ENCODE peak calls at places on chromosomes 4 and X, in eight cellular contexts. O, I, F, V, M, A, Y and E are unnamed samples. For H3K9me3, the result is how much of the 10 kb centered on the place peaks cover.

GRCh38 chr4:183504064-183504929 is 561 bp upstream of the ING2 start:
- DNase-seq in F (peak), I (no peak), A (peak), Y (peak), O (peak), V (peak), M (peak), E (peak)

GRCh38 chr4:59180969-59181368 is 2019.2 kb upstream of the ADGRL3 start:
- DNase-seq in I (no peak), Y (no peak), M (no peak), F (no peak), O (no peak), A (no peak), V (no peak), E (no peak)

GRCh38 chr4:147108409-147108808 is 162.7 kb upstream of the TTC29 start:
- DNase-seq in V (no peak), F (no peak), A (no peak), I (no peak), M (no peak), O (no peak), Y (no peak), E (no peak)

GRCh38 chr4:48766393-48766792 is 13.7 kb downstream of the FRYL start:
- DNase-seq in O (no peak), V (no peak), Y (no peak), F (no peak), A (no peak), M (no peak), I (no peak), E (no peak)

GRCh38 chr4:48862661-48863060 is 31.8 kb downstream of the OCIAD1 start:
- DNase-seq in O (no peak), Y (no peak), A (no peak), I (no peak), M (no peak), V (no peak), F (no peak), E (no peak)

GRCh38 chr4:77618383-77619241 is 13.0 kb downstream of the CXCL13 start:
- DNase-seq in M (peak), F (no peak), Y (peak), V (no peak), O (peak), I (peak), A (peak), E (peak)

GRCh38 chr4:168717852-168718251 is 221.0 kb downstream of the PALLD start:
- DNase-seq in Y (no peak), V (no peak), O (no peak), A (peak), I (no peak), F (no peak), M (peak), E (no peak)

GRCh38 chr4:89661490-89661889 is 175.5 kb downstream of the SNCA start:
- DNase-seq in F (no peak), M (no peak), I (no peak), O (no peak), Y (no peak), A (no peak), V (no peak), E (no peak)

GRCh38 chr4:54238389-54238788 is 9.3 kb downstream of the PDGFRA start:
- DNase-seq in F (no peak), Y (no peak), A (no peak), V (no peak), M (no peak), O (no peak), I (no peak), E (no peak)

GRCh38 chrX:103536071-103536470 is 16.8 kb upstream of the RAB40A start:
- DNase-seq in O (no peak), F (no peak), I (no peak), V (no peak), A (no peak), M (no peak), Y (no peak), E (no peak)

GRCh38 chr4:130336585-130337217 is 1240.7 kb downstream of the C4orf33 start:
- DNase-seq in M (no peak), Y (no peak), F (no peak), A (no peak), O (no peak), I (no peak), V (no peak), E (no peak)

GRCh38 chr4:151204925-151205524 is 71.9 kb upstream of the PRSS48 start:
- DNase-seq in A (no peak), Y (no peak), M (no peak), V (no peak), I (no peak), O (no peak), F (no peak), E (no peak)

GRCh38 chr4:147625733-147626132 is 8.5 kb downstream of the TMEM184C start:
- DNase-seq in V (no peak), I (no peak), A (no peak), O (no peak), M (no peak), Y (no peak), F (no peak), E (no peak)

GRCh38 chr4:45484740-45485139 is 639.1 kb downstream of the GABRG1 start:
- DNase-seq in M (no peak), I (no peak), O (no peak), F (no peak), Y (no peak), A (no peak), V (no peak), E (no peak)

GRCh38 chr4:140222175-140222574 is 68.2 kb upstream of the MAML3 start:
- DNase-seq in A (no peak), F (no peak), I (no peak), O (no peak), Y (no peak), M (no peak), V (no peak), E (no peak)

GRCh38 chr4:39118034-39118658 is 56.1 kb downstream of the KLHL5 start:
- DNase-seq in O (no peak), I (no peak), V (no peak), F (no peak), A (no peak), M (no peak), Y (no peak), E (no peak)

GRCh38 chrX:101407167-101407747 is 468 bp downstream of the GLA start:
- DNase-seq in I (no peak), A (no peak), O (no peak), F (no peak), Y (no peak), M (no peak), V (no peak), E (no peak)

GRCh38 chr4:184534511-184535391 is 60.4 kb upstream of the IRF2 start:
- DNase-seq in M (no peak), V (no peak), I (no peak), Y (peak), A (no peak), F (no peak), O (no peak), E (no peak)

GRCh38 chr4:118923891-118924290 is 35.2 kb downstream of the SYNPO2 start:
- DNase-seq in A (no peak), V (no peak), M (no peak), O (no peak), Y (no peak), I (no peak), F (no peak), E (no peak)

GRCh38 chrX:2627272-2627867 is 63.7 kb upstream of the CD99 start:
- DNase-seq in M (no peak), F (no peak), I (no peak), O (no peak), V (no peak), Y (peak), A (no peak), E (no peak)

GRCh38 chrX:30798810-30799209 is 90.2 kb downstream of the TAB3 start:
- DNase-seq in I (no peak), V (no peak), A (no peak), Y (no peak), F (no peak), O (no peak), M (no peak), E (no peak)
- H3K9me3 ChIP-seq in I (under half), V (under half), A (under half), Y (under half), F (under half), O (under half), M (under half), E (under half)

DNA sequence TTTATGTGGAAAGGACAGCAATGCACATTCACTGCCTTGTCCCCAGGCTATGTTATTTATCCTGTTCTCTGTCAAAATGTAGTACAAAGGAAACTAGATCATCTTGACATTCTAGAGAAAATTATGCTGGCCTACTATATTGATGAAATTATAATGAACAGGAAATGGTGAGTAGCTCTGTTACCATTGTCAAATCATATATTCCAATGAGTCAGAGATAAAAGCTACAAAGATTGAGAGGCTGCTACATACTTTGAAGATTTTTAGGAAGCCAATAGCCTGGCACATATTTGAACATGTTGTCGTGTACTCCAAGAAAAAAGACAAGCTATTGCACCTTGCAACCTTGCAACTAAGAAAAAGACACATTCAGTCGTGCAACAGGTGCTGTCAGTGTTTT is 52.7 kb upstream of the TET2 start:
- DNase-seq in Y (no peak), O (no peak), M (no peak), A (no peak), F (no peak), I (no peak), V (no peak), E (no peak)
- H3K9me3 ChIP-seq in Y (under half), O (under half), M (under half), A (under half), F (under half), I (under half), V (under half), E (under half)

GRCh38 chrX:67892391-67892790 is 348.6 kb downstream of the AR start:
- DNase-seq in F (no peak), A (no peak), O (no peak), V (no peak), Y (no peak), I (no peak), M (no peak), E (no peak)
- H3K9me3 ChIP-seq in F (under half), A (under half), O (under half), V (under half), Y (under half), I (under half), M (under half), E (under half)

GRCh38 chrX:68203656-68204055 is 229.6 kb downstream of the OPHN1 start:
- DNase-seq in A (no peak), O (no peak), V (no peak), M (no peak), Y (no peak), F (no peak), I (no peak), E (no peak)
- H3K9me3 ChIP-seq in A (under half), O (under half), V (under half), M (under half), Y (under half), F (under half), I (under half), E (under half)

GRCh38 chr4:1462768-1463075 is 56.5 kb upstream of the NKX1-1 start:
- DNase-seq in I (no peak), O (no peak), Y (no peak), A (no peak), F (peak), M (no peak), V (no peak), E (no peak)
- H3K9me3 ChIP-seq in I (under half), O (under half), Y (under half), A (under half), F (under half), M (under half), V (under half), E (under half)

DNA sequence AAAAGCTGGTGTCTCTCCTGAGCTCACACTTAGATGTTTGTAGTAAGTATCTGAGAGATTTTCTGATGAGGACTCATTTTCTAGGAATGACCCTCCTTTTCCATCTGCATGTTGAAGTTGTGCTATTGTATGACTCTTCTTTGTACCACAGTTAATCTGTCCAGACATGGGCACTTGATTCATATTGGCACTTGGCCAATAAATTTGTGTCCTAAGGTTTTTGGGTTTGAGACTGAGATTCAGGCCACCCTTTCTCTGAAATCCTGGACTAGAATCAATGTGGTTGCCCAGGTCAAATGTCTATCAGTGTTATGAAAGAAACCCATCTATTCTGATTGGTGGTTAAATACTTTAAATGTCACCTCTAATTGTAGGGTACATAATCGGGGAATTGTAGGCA is 869.0 kb downstream of the SH3BGRL start:
- DNase-seq in V (no peak), Y (no peak), A (no peak), M (no peak), I (no peak), F (no peak), O (no peak), E (no peak)
- H3K9me3 ChIP-seq in V (under half), Y (under half), A (under half), M (under half), I (under half), F (under half), O (under half), E (under half)

GRCh38 chr4:11869471-11869870 is 440.8 kb upstream of the HS3ST1 start:
- DNase-seq in V (no peak), A (no peak), O (no peak), M (no peak), Y (no peak), I (no peak), F (no peak), E (no peak)
- H3K9me3 ChIP-seq in V (under half), A (under half), O (under half), M (under half), Y (under half), I (under half), F (under half), E (under half)